ENCODE peak calls at places on chromosomes 12 and 14, in eight cellular contexts. One of them, this sample, is unnamed.

GRCh38 chr12:65630555-65630954 is 193.7 kb upstream of the HMGA2 start:
- DNase-seq in coronary artery: no peak
- DNase-seq in AG09309: no peak
- DNase-seq in cardiac muscle cell: no peak
- DNase-seq in Calu3: no peak
- DNase-seq in B cell: no peak
- DNase-seq in GM23338: no peak
- DNase-seq in CD4-positive, alpha-beta T cell: no peak
- DNase-seq in this sample: no peak

GRCh38 chr12:104201238-104202001 is 14.2 kb upstream of the TXNRD1 start:
- DNase-seq in coronary artery: no peak
- DNase-seq in AG09309: peak
- DNase-seq in cardiac muscle cell: peak
- DNase-seq in Calu3: peak
- DNase-seq in B cell: peak
- DNase-seq in GM23338: peak
- DNase-seq in CD4-positive, alpha-beta T cell: peak
- DNase-seq in this sample: no peak

GRCh38 chr12:49823951-49824350 is 4.3 kb downstream of the NCKAP5L start:
- DNase-seq in coronary artery: no peak
- DNase-seq in AG09309: no peak
- DNase-seq in cardiac muscle cell: no peak
- DNase-seq in Calu3: no peak
- DNase-seq in B cell: no peak
- DNase-seq in GM23338: no peak
- DNase-seq in CD4-positive, alpha-beta T cell: no peak
- DNase-seq in this sample: no peak

GRCh38 chr14:29536886-29537511 is 390.6 kb downstream of the PRKD1 start:
- DNase-seq in coronary artery: no peak
- DNase-seq in AG09309: peak
- DNase-seq in cardiac muscle cell: no peak
- DNase-seq in Calu3: peak
- DNase-seq in B cell: no peak
- DNase-seq in GM23338: no peak
- DNase-seq in CD4-positive, alpha-beta T cell: no peak
- DNase-seq in this sample: no peak

GRCh38 chr12:49984476-49984890 is 11.7 kb downstream of the AQP6 start:
- DNase-seq in coronary artery: no peak
- DNase-seq in AG09309: no peak
- DNase-seq in cardiac muscle cell: no peak
- DNase-seq in Calu3: no peak
- DNase-seq in B cell: no peak
- DNase-seq in GM23338: no peak
- DNase-seq in CD4-positive, alpha-beta T cell: no peak
- DNase-seq in this sample: no peak

GRCh38 chr12:9071518-9071917 is 44.2 kb downstream of the A2M start:
- DNase-seq in coronary artery: no peak
- DNase-seq in AG09309: no peak
- DNase-seq in cardiac muscle cell: no peak
- DNase-seq in Calu3: no peak
- DNase-seq in B cell: no peak
- DNase-seq in GM23338: no peak
- DNase-seq in CD4-positive, alpha-beta T cell: no peak
- DNase-seq in this sample: no peak

GRCh38 chr12:99039367-99040120 is 394.5 kb downstream of the APAF1 start:
- DNase-seq in coronary artery: no peak
- DNase-seq in AG09309: no peak
- DNase-seq in cardiac muscle cell: no peak
- DNase-seq in Calu3: no peak
- DNase-seq in B cell: no peak
- DNase-seq in GM23338: no peak
- DNase-seq in CD4-positive, alpha-beta T cell: no peak
- DNase-seq in this sample: no peak

GRCh38 chr14:75982724-75983358 is 1.0 kb upstream of the TGFB3 start:
- DNase-seq in coronary artery: peak
- DNase-seq in AG09309: no peak
- DNase-seq in cardiac muscle cell: no peak
- DNase-seq in Calu3: no peak
- DNase-seq in B cell: no peak
- DNase-seq in GM23338: no peak
- DNase-seq in CD4-positive, alpha-beta T cell: no peak
- DNase-seq in this sample: peak

GRCh38 chr12:5013206-5013830 is 30.4 kb upstream of the KCNA5 start:
- DNase-seq in coronary artery: no peak
- DNase-seq in AG09309: peak
- DNase-seq in cardiac muscle cell: no peak
- DNase-seq in Calu3: no peak
- DNase-seq in B cell: no peak
- DNase-seq in GM23338: no peak
- DNase-seq in CD4-positive, alpha-beta T cell: no peak
- DNase-seq in this sample: no peak

GRCh38 chr12:118922405-118922804 is 58.9 kb upstream of the SRRM4 start:
- DNase-seq in coronary artery: no peak
- DNase-seq in AG09309: no peak
- DNase-seq in cardiac muscle cell: peak
- DNase-seq in Calu3: no peak
- DNase-seq in B cell: no peak
- DNase-seq in GM23338: peak
- DNase-seq in CD4-positive, alpha-beta T cell: no peak
- DNase-seq in this sample: no peak

GRCh38 chr14:52115286-52115685 is 46.4 kb upstream of the NID2 start:
- DNase-seq in coronary artery: no peak
- DNase-seq in AG09309: no peak
- DNase-seq in cardiac muscle cell: no peak
- DNase-seq in Calu3: no peak
- DNase-seq in B cell: no peak
- DNase-seq in GM23338: no peak
- DNase-seq in CD4-positive, alpha-beta T cell: no peak
- DNase-seq in this sample: no peak

GRCh38 chr12:90979936-90980335 is 24.8 kb downstream of the EPYC start:
- DNase-seq in coronary artery: no peak
- DNase-seq in AG09309: peak
- DNase-seq in cardiac muscle cell: no peak
- DNase-seq in Calu3: no peak
- DNase-seq in B cell: no peak
- DNase-seq in GM23338: no peak
- DNase-seq in CD4-positive, alpha-beta T cell: no peak
- DNase-seq in this sample: no peak
- TF ChIP-seq CTCF in coronary artery: no peak
- TF ChIP-seq CTCF in AG09309: no peak
- TF ChIP-seq CTCF in cardiac muscle cell: no peak
- TF ChIP-seq CTCF in Calu3: no peak
- TF ChIP-seq CTCF in B cell: no peak
- TF ChIP-seq CTCF in GM23338: no peak
- TF ChIP-seq CTCF in CD4-positive, alpha-beta T cell: no peak
- TF ChIP-seq CTCF in this sample: no peak

GRCh38 chr12:64480148-64480547 is 28.2 kb downstream of the TBK1 start:
- DNase-seq in coronary artery: no peak
- DNase-seq in AG09309: no peak
- DNase-seq in cardiac muscle cell: no peak
- DNase-seq in Calu3: no peak
- DNase-seq in B cell: no peak
- DNase-seq in GM23338: no peak
- DNase-seq in CD4-positive, alpha-beta T cell: no peak
- DNase-seq in this sample: no peak

GRCh38 chr12:64473176-64473575 is 21.3 kb downstream of the TBK1 start:
- DNase-seq in coronary artery: no peak
- DNase-seq in AG09309: no peak
- DNase-seq in cardiac muscle cell: no peak
- DNase-seq in Calu3: no peak
- DNase-seq in B cell: no peak
- DNase-seq in GM23338: no peak
- DNase-seq in CD4-positive, alpha-beta T cell: no peak
- DNase-seq in this sample: no peak

GRCh38 chr12:64478661-64479060 is 26.7 kb downstream of the TBK1 start:
- DNase-seq in coronary artery: no peak
- DNase-seq in AG09309: no peak
- DNase-seq in cardiac muscle cell: no peak
- DNase-seq in Calu3: no peak
- DNase-seq in B cell: no peak
- DNase-seq in GM23338: no peak
- DNase-seq in CD4-positive, alpha-beta T cell: no peak
- DNase-seq in this sample: no peak

GRCh38 chr12:64476844-64477243 is 24.9 kb downstream of the TBK1 start:
- DNase-seq in coronary artery: no peak
- DNase-seq in AG09309: no peak
- DNase-seq in cardiac muscle cell: no peak
- DNase-seq in Calu3: no peak
- DNase-seq in B cell: no peak
- DNase-seq in GM23338: no peak
- DNase-seq in CD4-positive, alpha-beta T cell: no peak
- DNase-seq in this sample: no peak

DNA sequence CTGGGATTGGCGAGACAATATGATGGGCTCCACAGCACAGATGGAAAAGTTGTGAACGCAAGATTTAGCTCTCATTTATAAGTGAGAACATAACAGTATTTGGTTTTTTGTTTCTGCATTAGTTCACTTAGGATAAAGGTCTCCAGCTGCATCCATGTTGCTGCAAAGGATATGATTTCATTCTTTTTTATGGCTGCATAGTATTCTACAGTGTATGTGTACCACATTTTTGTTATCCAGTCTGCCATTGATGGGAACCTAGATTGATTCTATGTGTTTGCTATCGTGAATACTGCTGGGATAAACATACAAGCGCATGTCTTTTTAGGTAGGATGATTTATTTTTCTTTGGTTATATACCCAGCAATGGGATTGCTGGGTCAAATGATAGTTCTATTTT is 23.6 kb downstream of the TBK1 start:
- DNase-seq in coronary artery: no peak
- DNase-seq in AG09309: no peak
- DNase-seq in cardiac muscle cell: no peak
- DNase-seq in Calu3: no peak
- DNase-seq in B cell: no peak
- DNase-seq in GM23338: no peak
- DNase-seq in CD4-positive, alpha-beta T cell: no peak
- DNase-seq in this sample: no peak
- TF ChIP-seq CTCF in coronary artery: no peak
- TF ChIP-seq CTCF in AG09309: no peak
- TF ChIP-seq CTCF in cardiac muscle cell: no peak
- TF ChIP-seq CTCF in Calu3: no peak
- TF ChIP-seq CTCF in B cell: no peak
- TF ChIP-seq CTCF in GM23338: no peak
- TF ChIP-seq CTCF in CD4-positive, alpha-beta T cell: no peak
- TF ChIP-seq CTCF in this sample: no peak

DNA sequence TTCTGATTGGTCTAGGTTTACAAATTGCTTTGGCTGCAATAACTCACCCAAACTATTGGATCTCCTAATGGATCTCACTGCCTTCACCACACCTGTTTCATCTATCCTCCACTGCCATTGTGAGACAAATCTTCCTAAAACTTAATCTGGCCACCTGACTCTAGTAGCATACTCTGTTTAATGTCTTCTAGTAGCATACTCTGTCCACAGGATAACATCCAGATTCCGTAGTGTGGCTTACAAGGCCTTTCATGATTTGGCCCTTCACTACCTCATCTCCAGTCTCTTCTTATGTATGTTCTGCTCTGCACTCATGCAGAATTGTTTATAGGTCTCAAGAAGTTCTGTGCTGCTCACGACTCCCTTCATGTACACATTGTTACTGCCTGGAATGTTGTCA is 10.0 kb downstream of the HSD17B6 start:
- DNase-seq in coronary artery: no peak
- DNase-seq in AG09309: no peak
- DNase-seq in cardiac muscle cell: no peak
- DNase-seq in Calu3: no peak
- DNase-seq in B cell: no peak
- DNase-seq in GM23338: no peak
- DNase-seq in CD4-positive, alpha-beta T cell: no peak
- DNase-seq in this sample: no peak
- TF ChIP-seq CTCF in coronary artery: no peak
- TF ChIP-seq CTCF in AG09309: no peak
- TF ChIP-seq CTCF in cardiac muscle cell: no peak
- TF ChIP-seq CTCF in Calu3: no peak
- TF ChIP-seq CTCF in B cell: no peak
- TF ChIP-seq CTCF in GM23338: no peak
- TF ChIP-seq CTCF in CD4-positive, alpha-beta T cell: no peak
- TF ChIP-seq CTCF in this sample: no peak

GRCh38 chr14:54881761-54882401 is 20.7 kb downstream of the GCH1 start:
- DNase-seq in coronary artery: no peak
- DNase-seq in AG09309: peak
- DNase-seq in cardiac muscle cell: no peak
- DNase-seq in Calu3: no peak
- DNase-seq in B cell: no peak
- DNase-seq in GM23338: no peak
- DNase-seq in CD4-positive, alpha-beta T cell: no peak
- DNase-seq in this sample: no peak
- TF ChIP-seq CTCF in coronary artery: no peak
- TF ChIP-seq CTCF in AG09309: no peak
- TF ChIP-seq CTCF in cardiac muscle cell: no peak
- TF ChIP-seq CTCF in Calu3: no peak
- TF ChIP-seq CTCF in B cell: no peak
- TF ChIP-seq CTCF in GM23338: no peak
- TF ChIP-seq CTCF in CD4-positive, alpha-beta T cell: no peak
- TF ChIP-seq CTCF in this sample: no peak

GRCh38 chr14:22107734-22108133 is 434.1 kb upstream of the OR4E1 start:
- DNase-seq in coronary artery: no peak
- DNase-seq in AG09309: no peak
- DNase-seq in cardiac muscle cell: no peak
- DNase-seq in Calu3: no peak
- DNase-seq in B cell: no peak
- DNase-seq in GM23338: no peak
- DNase-seq in CD4-positive, alpha-beta T cell: no peak
- DNase-seq in this sample: no peak

GRCh38 chr14:22113401-22113800 is 439.8 kb upstream of the OR4E1 start:
- DNase-seq in coronary artery: no peak
- DNase-seq in AG09309: no peak
- DNase-seq in cardiac muscle cell: no peak
- DNase-seq in Calu3: no peak
- DNase-seq in B cell: no peak
- DNase-seq in GM23338: peak
- DNase-seq in CD4-positive, alpha-beta T cell: no peak
- DNase-seq in this sample: no peak

GRCh38 chr14:22106700-22107697 is 433.4 kb upstream of the OR4E1 start:
- DNase-seq in coronary artery: no peak
- DNase-seq in AG09309: no peak
- DNase-seq in cardiac muscle cell: no peak
- DNase-seq in Calu3: no peak
- DNase-seq in B cell: no peak
- DNase-seq in GM23338: no peak
- DNase-seq in CD4-positive, alpha-beta T cell: no peak
- DNase-seq in this sample: no peak

DNA sequence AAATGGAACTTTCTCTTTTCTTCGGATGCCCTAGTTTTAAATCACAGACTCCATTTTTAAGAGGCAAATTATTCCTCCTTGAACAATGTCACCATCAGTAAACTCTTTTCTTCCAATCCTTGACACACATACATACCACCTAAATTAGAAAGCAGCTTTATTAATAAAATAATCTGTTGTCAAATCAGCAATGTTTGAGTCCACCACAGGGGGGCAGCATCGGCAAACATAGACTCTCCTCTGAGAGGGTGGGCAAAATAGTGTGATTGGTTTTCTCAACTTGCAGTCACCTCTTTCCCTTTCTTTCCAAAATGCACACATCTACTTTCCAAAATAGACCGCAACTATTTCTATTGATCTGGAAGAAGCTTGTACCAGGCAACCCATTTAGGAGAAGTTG is 438.4 kb upstream of the OR4E1 start:
- DNase-seq in coronary artery: no peak
- DNase-seq in AG09309: no peak
- DNase-seq in cardiac muscle cell: peak
- DNase-seq in Calu3: peak
- DNase-seq in B cell: no peak
- DNase-seq in GM23338: peak
- DNase-seq in CD4-positive, alpha-beta T cell: peak
- DNase-seq in this sample: no peak
- TF ChIP-seq CTCF in coronary artery: no peak
- TF ChIP-seq CTCF in AG09309: peak
- TF ChIP-seq CTCF in cardiac muscle cell: peak
- TF ChIP-seq CTCF in Calu3: peak
- TF ChIP-seq CTCF in B cell: peak
- TF ChIP-seq CTCF in GM23338: peak
- TF ChIP-seq CTCF in CD4-positive, alpha-beta T cell: peak
- TF ChIP-seq CTCF in this sample: no peak

This sample was measured in ovary.